ENCODE peak calls at places on chromosomes 7 and 10, in seven cellular contexts. A is endothelial cell of umbilical vein, T is K562, E is GM12878, M is HepG2, F is H1, K is HCT116. S is an unnamed sample.

GRCh38 chr10:15609291-15609690 is 110.4 kb downstream of the ITGA8 start:
- DNase-seq in A (peak), T (no peak), E (no peak), M (no peak), F (no peak), K (no peak), S (no peak)

GRCh38 chr10:209357-209756 is 74.1 kb downstream of the ZMYND11 start:
- DNase-seq in A (peak), T (no peak), E (no peak), M (no peak), F (no peak), K (peak), S (no peak)

GRCh38 chr7:73623798-73624668 is at the start of gene MLXIPL:
- DNase-seq in A (peak), T (peak), E (no peak), M (peak), F (peak), K (peak), S (no peak)

GRCh38 chr10:23696476-23696875 is 257.6 kb downstream of the OTUD1 start:
- DNase-seq in A (no peak), T (no peak), E (no peak), M (no peak), F (no peak), K (no peak), S (no peak)

GRCh38 chr7:66503036-66503370 is 125.7 kb upstream of the KCTD7 start:
- DNase-seq in A (no peak), T (no peak), E (no peak), M (no peak), F (no peak), K (no peak), S (no peak)

GRCh38 chr10:70404906-70405824 is 1.2 kb downstream of the EIF4EBP2 start:
- DNase-seq in A (peak), T (peak), E (no peak), M (peak), F (no peak), K (no peak), S (no peak)

GRCh38 chr10:28432210-28432676 is 100.7 kb upstream of the WAC start:
- DNase-seq in A (peak), T (peak), E (no peak), M (peak), F (peak), K (peak), S (no peak)

GRCh38 chr7:107628461-107629064 is 32.1 kb upstream of the SLC26A4 start:
- DNase-seq in A (no peak), T (no peak), E (no peak), M (no peak), F (no peak), K (no peak), S (no peak)

GRCh38 chr7:33108931-33109757 is at the start of gene RP9:
- DNase-seq in A (peak), T (peak), E (no peak), M (peak), F (no peak), K (peak), S (no peak)

GRCh38 chr7:80047032-80047431 is 87.6 kb upstream of the GNAI1 start:
- DNase-seq in A (no peak), T (no peak), E (no peak), M (no peak), F (no peak), K (no peak), S (no peak)

GRCh38 chr10:83680470-83680891 is 458.8 kb upstream of the GHITM start:
- DNase-seq in A (no peak), T (no peak), E (peak), M (no peak), F (no peak), K (no peak), S (no peak)

GRCh38 chr7:55502209-55502608 is 70.1 kb downstream of the VOPP1 start:
- DNase-seq in A (no peak), T (no peak), E (no peak), M (no peak), F (no peak), K (no peak), S (no peak)

GRCh38 chr7:116614509-116615285 is 57.3 kb upstream of the MET start:
- DNase-seq in A (peak), T (no peak), E (no peak), M (no peak), F (no peak), K (no peak), S (no peak)

GRCh38 chr7:30922596-30922995 is 10.9 kb downstream of the AQP1 start:
- DNase-seq in A (no peak), T (no peak), E (no peak), M (no peak), F (no peak), K (no peak), S (no peak)

GRCh38 chr7:6163402-6163801 is 109.0 kb downstream of the CYTH3 start:
- DNase-seq in A (no peak), T (no peak), E (no peak), M (no peak), F (no peak), K (no peak), S (no peak)

GRCh38 chr7:96337519-96337918 is 15.6 kb upstream of the SLC25A13 start:
- DNase-seq in A (no peak), T (no peak), E (no peak), M (no peak), F (no peak), K (no peak), S (no peak)

GRCh38 chr10:4865945-4866661 is 40.1 kb downstream of the AKR1E2 start:
- DNase-seq in A (no peak), T (no peak), E (no peak), M (no peak), F (no peak), K (no peak), S (no peak)

GRCh38 chr7:83101540-83101939 is 61.1 kb downstream of the PCLO start:
- DNase-seq in A (no peak), T (no peak), E (no peak), M (no peak), F (no peak), K (no peak), S (no peak)

GRCh38 chr10:110057461-110057860 is 49.7 kb downstream of the ADD3 start:
- DNase-seq in A (no peak), T (no peak), E (no peak), M (no peak), F (no peak), K (no peak), S (peak)

GRCh38 chr7:47743898-47744612 is 162.1 kb upstream of the TNS3 start:
- DNase-seq in A (peak), T (no peak), E (no peak), M (no peak), F (no peak), K (no peak), S (no peak)

GRCh38 chr10:21975378-21975990 is 28.0 kb downstream of the DNAJC1 start:
- DNase-seq in A (no peak), T (no peak), E (no peak), M (peak), F (no peak), K (no peak), S (peak)

GRCh38 chr7:35975851-35976454 is 175.1 kb downstream of the SEPTIN7 start:
- DNase-seq in A (peak), T (peak), E (peak), M (peak), F (peak), K (peak), S (peak)

GRCh38 chr7:20095441-20095840 is 121.7 kb downstream of the MACC1 start:
- DNase-seq in A (no peak), T (no peak), E (no peak), M (no peak), F (no peak), K (no peak), S (no peak)

GRCh38 chr10:103598654-103599115 is 105.2 kb downstream of the NEURL1 start:
- DNase-seq in A (peak), T (peak), E (no peak), M (peak), F (peak), K (peak), S (no peak)

GRCh38 chr7:104962781-104963180 is 51.2 kb upstream of the KMT2E start:
- DNase-seq in A (no peak), T (no peak), E (no peak), M (no peak), F (no peak), K (no peak), S (no peak)

GRCh38 chr7:7408001-7408770 is 127.5 kb downstream of the COL28A1 start:
- DNase-seq in A (no peak), T (no peak), E (no peak), M (no peak), F (no peak), K (no peak), S (no peak)

GRCh38 chr7:106484562-106484961 is 176.4 kb downstream of the CCDC71L start:
- DNase-seq in A (no peak), T (no peak), E (no peak), M (no peak), F (no peak), K (no peak), S (no peak)

GRCh38 chr10:521844-522243 is 167.6 kb downstream of the DIP2C start:
- DNase-seq in A (no peak), T (no peak), E (no peak), M (no peak), F (no peak), K (no peak), S (no peak)

GRCh38 chr7:105580022-105580740 is 1.1 kb downstream of the EFCAB10 start:
- DNase-seq in A (peak), T (no peak), E (no peak), M (no peak), F (no peak), K (peak), S (no peak)

DNA sequence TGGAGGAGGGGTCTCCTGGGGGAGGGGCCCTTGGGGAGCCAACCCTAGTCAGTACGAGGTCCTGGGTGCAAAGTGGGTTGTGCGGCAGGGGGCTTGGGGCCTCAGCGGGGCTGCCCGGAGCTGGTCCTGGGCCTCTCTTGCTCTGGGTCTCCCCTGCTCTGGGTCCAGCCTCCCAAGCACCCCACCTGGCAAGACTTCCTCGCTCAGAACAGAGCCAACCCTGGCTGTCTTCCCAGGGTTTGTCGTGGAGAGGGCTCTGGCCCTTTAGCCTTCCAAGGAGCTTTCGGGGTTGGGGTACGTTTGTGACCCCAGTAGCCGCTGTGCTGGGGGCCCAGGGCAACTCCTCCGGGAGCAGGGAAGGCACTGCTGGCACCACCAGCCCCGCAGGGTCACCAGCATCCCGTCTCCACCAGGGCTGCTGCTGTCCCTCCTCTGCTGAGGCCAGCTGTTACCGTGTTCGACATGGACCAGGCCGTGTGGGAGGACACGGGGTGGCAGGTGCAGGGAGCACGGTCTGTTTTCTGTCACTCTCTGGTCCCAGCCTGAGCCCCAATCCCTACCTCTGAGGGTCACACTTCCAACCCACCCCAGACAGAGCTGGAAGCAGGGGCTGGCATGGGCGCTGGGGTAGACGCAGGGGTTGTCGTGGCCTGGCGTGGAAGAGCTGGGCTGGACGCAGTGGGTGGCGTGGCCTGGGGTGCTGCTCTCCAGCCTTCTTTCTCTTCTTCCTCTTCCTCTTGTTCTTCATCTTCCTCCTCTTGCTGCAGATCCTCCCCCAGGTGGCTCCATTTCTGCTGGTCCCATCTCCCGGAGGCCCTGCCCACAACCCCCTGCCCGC is 22.9 kb downstream of the PWWP2B start:
- DNase-seq in A (no peak), T (no peak), E (no peak), M (no peak), F (no peak), K (no peak), S (no peak)
- TF ChIP-seq POLR2AphosphoS5 in A (no peak), T (no peak), E (no peak), M (no peak), F (no peak), K (no peak), S (no peak)

GRCh38 chr7:1242129-1242572 is 9.5 kb downstream of the UNCX start:
- DNase-seq in A (no peak), T (no peak), E (no peak), M (no peak), F (no peak), K (no peak), S (no peak)
- TF ChIP-seq EZH2 in A (peak), T (no peak), E (no peak), M (no peak), F (peak), K (no peak), S (no peak)

GRCh38 chr10:3095373-3096139 is 28.2 kb downstream of the PFKP start:
- DNase-seq in A (peak), T (peak), E (peak), M (peak), F (no peak), K (peak), S (peak)
- H3K9ac ChIP-seq in A (peak), T (peak), E (no peak), M (peak), F (no peak), K (peak), S (peak)

GRCh38 chr10:17644485-17644964 is 574 bp downstream of the STAM start:
- DNase-seq in A (no peak), T (peak), E (no peak), M (no peak), F (no peak), K (no peak), S (no peak)
- TF ChIP-seq POLR2AphosphoS5 in A (no peak), T (no peak), E (no peak), M (no peak), F (no peak), K (no peak), S (no peak)

S was measured in SK-N-MC.